ENCODE peak calls at places on chromosomes 1 and 21, in four cellular contexts. One of them, this sample, is unnamed.

GRCh38 chr21:35163381-35163780 is 114.3 kb upstream of the RUNX1 start:
- DNase-seq in T-helper 1 cell: no peak
- DNase-seq in lung microvascular endothelial cell: no peak
- DNase-seq in SK-MEL-5: no peak
- DNase-seq in this sample: no peak

GRCh38 chr1:56586502-56586901 is 7.1 kb upstream of the PLPP3 start:
- DNase-seq in T-helper 1 cell: no peak
- DNase-seq in lung microvascular endothelial cell: no peak
- DNase-seq in SK-MEL-5: peak
- DNase-seq in this sample: no peak

GRCh38 chr1:41481109-41481775 is 3.2 kb downstream of the EDN2 start:
- DNase-seq in T-helper 1 cell: no peak
- DNase-seq in lung microvascular endothelial cell: no peak
- DNase-seq in SK-MEL-5: no peak
- DNase-seq in this sample: no peak

GRCh38 chr21:37793660-37794059 is 122.6 kb downstream of the KCNJ6 start:
- DNase-seq in T-helper 1 cell: no peak
- DNase-seq in lung microvascular endothelial cell: no peak
- DNase-seq in SK-MEL-5: no peak
- DNase-seq in this sample: no peak

GRCh38 chr1:223515416-223515815 is 122.2 kb downstream of the CCDC185 start:
- DNase-seq in T-helper 1 cell: peak
- DNase-seq in lung microvascular endothelial cell: no peak
- DNase-seq in SK-MEL-5: no peak
- DNase-seq in this sample: peak

GRCh38 chr1:83909687-83910086 is 89.2 kb downstream of the TTLL7 start:
- DNase-seq in T-helper 1 cell: no peak
- DNase-seq in lung microvascular endothelial cell: no peak
- DNase-seq in SK-MEL-5: no peak
- DNase-seq in this sample: no peak

GRCh38 chr1:172616646-172617045 is 42.3 kb upstream of the FASLG start:
- DNase-seq in T-helper 1 cell: no peak
- DNase-seq in lung microvascular endothelial cell: no peak
- DNase-seq in SK-MEL-5: no peak
- DNase-seq in this sample: no peak

GRCh38 chr1:37484325-37485051 is 10.1 kb downstream of the ZC3H12A start:
- DNase-seq in T-helper 1 cell: no peak
- DNase-seq in lung microvascular endothelial cell: no peak
- DNase-seq in SK-MEL-5: no peak
- DNase-seq in this sample: no peak

GRCh38 chr1:165943198-165943597 is 115.8 kb downstream of the UCK2 start:
- DNase-seq in T-helper 1 cell: no peak
- DNase-seq in lung microvascular endothelial cell: no peak
- DNase-seq in SK-MEL-5: peak
- DNase-seq in this sample: no peak

GRCh38 chr1:227131193-227131592 is 187.1 kb downstream of the CDC42BPA start:
- DNase-seq in T-helper 1 cell: no peak
- DNase-seq in lung microvascular endothelial cell: peak
- DNase-seq in SK-MEL-5: peak
- DNase-seq in this sample: no peak

GRCh38 chr1:21546122-21546825 is 37.1 kb downstream of the ALPL start:
- DNase-seq in T-helper 1 cell: no peak
- DNase-seq in lung microvascular endothelial cell: no peak
- DNase-seq in SK-MEL-5: no peak
- DNase-seq in this sample: no peak

GRCh38 chr21:35925497-35925896 is 134.8 kb downstream of the SETD4 start:
- DNase-seq in T-helper 1 cell: peak
- DNase-seq in lung microvascular endothelial cell: peak
- DNase-seq in SK-MEL-5: peak
- DNase-seq in this sample: no peak

GRCh38 chr1:233668146-233668724 is 54.3 kb downstream of the KCNK1 start:
- DNase-seq in T-helper 1 cell: no peak
- DNase-seq in lung microvascular endothelial cell: no peak
- DNase-seq in SK-MEL-5: no peak
- DNase-seq in this sample: no peak

GRCh38 chr1:147091801-147092200 is 80.5 kb downstream of the PRKAB2 start:
- DNase-seq in T-helper 1 cell: no peak
- DNase-seq in lung microvascular endothelial cell: no peak
- DNase-seq in SK-MEL-5: no peak
- DNase-seq in this sample: no peak

GRCh38 chr1:11929849-11930248 is 3.6 kb upstream of the KIAA2013 start:
- DNase-seq in T-helper 1 cell: no peak
- DNase-seq in lung microvascular endothelial cell: peak
- DNase-seq in SK-MEL-5: peak
- DNase-seq in this sample: no peak

GRCh38 chr21:45873866-45874265 is 107.7 kb upstream of the COL6A1 start:
- DNase-seq in T-helper 1 cell: no peak
- DNase-seq in lung microvascular endothelial cell: no peak
- DNase-seq in SK-MEL-5: no peak
- DNase-seq in this sample: no peak

GRCh38 chr21:26769613-26770188 is 75.5 kb downstream of the ADAMTS1 start:
- DNase-seq in T-helper 1 cell: no peak
- DNase-seq in lung microvascular endothelial cell: peak
- DNase-seq in SK-MEL-5: peak
- DNase-seq in this sample: no peak

GRCh38 chr1:66327582-66327981 is 206.4 kb upstream of the SGIP1 start:
- DNase-seq in T-helper 1 cell: no peak
- DNase-seq in lung microvascular endothelial cell: no peak
- DNase-seq in SK-MEL-5: no peak
- DNase-seq in this sample: no peak

GRCh38 chr21:35046880-35047229 is 2.2 kb downstream of the RUNX1 start:
- DNase-seq in T-helper 1 cell: no peak
- DNase-seq in lung microvascular endothelial cell: peak
- DNase-seq in SK-MEL-5: no peak
- DNase-seq in this sample: no peak

This sample was measured in CD8-positive, alpha-beta memory T cell.